ENCODE peak calls at places on chromosome 3, in four cellular contexts. F, S, U and Z are unnamed samples. For H3K4me1, the result is how much of the 10 kb centered on the place peaks cover.

GRCh38 chr3:149179225-149179624 is 42.4 kb downstream of the CP start:
- DNase-seq in F (no peak), U (peak), S (peak), Z (no peak)

GRCh38 chr3:114011059-114011797 is 45.1 kb downstream of the CCDC191 start:
- DNase-seq in U (no peak), F (no peak), S (no peak), Z (no peak)

GRCh38 chr3:53765753-53766152 is 80.5 kb downstream of the CHDH start:
- DNase-seq in F (no peak), U (no peak), S (no peak), Z (no peak)

GRCh38 chr3:129016725-129017530 is 15.8 kb downstream of the EFCC1 start:
- DNase-seq in U (no peak), S (peak), F (no peak), Z (no peak)

GRCh38 chr3:101725192-101725889 is 927 bp downstream of the CEP97 start:
- DNase-seq in U (peak), F (no peak), S (peak), Z (peak)

GRCh38 chr3:73415118-73415517 is 209.6 kb downstream of the PDZRN3 start:
- DNase-seq in U (no peak), F (no peak), S (no peak), Z (no peak)

GRCh38 chr3:14156843-14157561 is 21.4 kb downstream of the XPC start:
- DNase-seq in S (no peak), F (no peak), U (no peak), Z (no peak)

GRCh38 chr3:134311265-134311664 is 60.6 kb upstream of the RYK start:
- DNase-seq in S (peak), F (no peak), U (no peak), Z (no peak)

GRCh38 chr3:42014949-42015533 is 53.1 kb upstream of the ULK4 start:
- DNase-seq in U (peak), S (no peak), F (no peak), Z (no peak)

GRCh38 chr3:50224639-50225038 is 11.4 kb upstream of the GNAI2 start:
- DNase-seq in U (no peak), S (no peak), F (no peak), Z (no peak)

GRCh38 chr3:117844676-117845075 is 1135.1 kb downstream of the TUSC7 start:
- DNase-seq in U (no peak), S (peak), F (no peak), Z (no peak)

GRCh38 chr3:140092883-140093536 is 158.0 kb downstream of the CLSTN2 start:
- DNase-seq in F (no peak), U (no peak), S (no peak), Z (no peak)

GRCh38 chr3:114745322-114746240 is 401.5 kb downstream of the ZBTB20 start:
- DNase-seq in F (peak), U (no peak), S (peak), Z (peak)

GRCh38 chr3:13296662-13297061 is 123.5 kb downstream of the NUP210 start:
- DNase-seq in S (no peak), U (no peak), F (no peak), Z (no peak)

GRCh38 chr3:185539934-185540333 is 12.5 kb downstream of the LIPH start:
- DNase-seq in F (no peak), U (no peak), S (no peak), Z (no peak)

GRCh38 chr3:176514297-176514696 is 683.0 kb downstream of the TBL1XR1 start:
- DNase-seq in U (peak), S (peak), F (peak), Z (peak)

GRCh38 chr3:115784739-115785571 is 161.6 kb downstream of the GAP43 start:
- DNase-seq in S (peak), U (peak), F (no peak), Z (no peak)

GRCh38 chr3:18376682-18377081 is 48.5 kb downstream of the SATB1 start:
- DNase-seq in F (no peak), S (no peak), U (no peak), Z (no peak)

GRCh38 chr3:101011086-101011485 is 17.9 kb upstream of the ABI3BP start:
- DNase-seq in S (no peak), F (no peak), U (no peak), Z (no peak)

GRCh38 chr3:33364531-33365128 is 75.6 kb downstream of the UBP1 start:
- DNase-seq in U (no peak), S (peak), F (no peak), Z (no peak)

GRCh38 chr3:133962879-133963278 is 66.8 kb downstream of the SLCO2A1 start:
- DNase-seq in F (no peak), U (no peak), S (peak), Z (peak)

GRCh38 chr3:14374444-14374883 is 27.9 kb upstream of the SLC6A6 start:
- DNase-seq in U (no peak), S (no peak), F (no peak), Z (peak)

GRCh38 chr3:149603126-149604074 is 54.4 kb downstream of the WWTR1 start:
- DNase-seq in F (no peak), U (no peak), S (peak), Z (no peak)

GRCh38 chr3:80391573-80391972 is 623.8 kb upstream of the ROBO1 start:
- DNase-seq in S (no peak), U (no peak), F (no peak), Z (no peak)

GRCh38 chr3:134419214-134419965 is 45.1 kb upstream of the AMOTL2 start:
- DNase-seq in U (no peak), F (no peak), S (no peak), Z (no peak)

DNA sequence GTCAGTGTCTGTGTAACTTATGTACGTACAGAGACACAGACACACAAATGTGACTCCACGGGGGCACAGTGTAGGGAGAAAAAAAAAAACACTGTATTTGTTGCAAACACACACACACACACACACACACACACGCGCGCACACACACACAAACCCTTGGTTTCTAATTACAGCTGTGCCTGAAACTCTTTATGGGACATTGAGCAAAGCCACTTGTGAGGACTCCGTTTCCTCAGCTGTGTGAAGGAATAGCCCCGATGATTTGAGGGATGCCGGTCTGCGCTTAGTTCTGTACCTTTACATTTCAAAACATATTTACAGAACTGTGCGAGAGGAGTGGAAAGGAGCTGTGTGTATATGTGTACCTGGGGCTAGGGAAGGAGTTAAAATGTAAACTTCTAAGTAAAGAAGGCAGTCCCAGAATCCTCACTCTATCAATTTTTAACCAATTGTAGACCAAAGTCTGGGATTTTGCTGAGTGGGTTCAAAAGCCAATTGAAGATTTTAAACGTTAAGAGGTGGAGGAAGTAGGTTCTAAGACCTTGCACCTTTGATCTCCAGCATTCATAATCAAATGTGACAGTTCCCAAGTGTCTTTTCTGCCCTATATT is 5.3 kb upstream of the BCL6 start:
- DNase-seq in S (peak), U (no peak), F (no peak), Z (peak)
- H3K4me3 ChIP-seq in S (peak), U (no peak), F (peak), Z (peak)

GRCh38 chr3:123071146-123071545 is 4.3 kb downstream of the PDIA5 start:
- DNase-seq in S (peak), F (no peak), U (no peak), Z (no peak)

GRCh38 chr3:123072152-123072551 is 5.3 kb downstream of the PDIA5 start:
- DNase-seq in F (no peak), U (peak), S (no peak), Z (no peak)

GRCh38 chr3:123069021-123069381 is 2.2 kb downstream of the PDIA5 start:
- DNase-seq in S (no peak), F (no peak), U (no peak), Z (no peak)

GRCh38 chr3:123071581-123071980 is 4.8 kb downstream of the PDIA5 start:
- DNase-seq in S (no peak), U (no peak), F (no peak), Z (no peak)

DNA sequence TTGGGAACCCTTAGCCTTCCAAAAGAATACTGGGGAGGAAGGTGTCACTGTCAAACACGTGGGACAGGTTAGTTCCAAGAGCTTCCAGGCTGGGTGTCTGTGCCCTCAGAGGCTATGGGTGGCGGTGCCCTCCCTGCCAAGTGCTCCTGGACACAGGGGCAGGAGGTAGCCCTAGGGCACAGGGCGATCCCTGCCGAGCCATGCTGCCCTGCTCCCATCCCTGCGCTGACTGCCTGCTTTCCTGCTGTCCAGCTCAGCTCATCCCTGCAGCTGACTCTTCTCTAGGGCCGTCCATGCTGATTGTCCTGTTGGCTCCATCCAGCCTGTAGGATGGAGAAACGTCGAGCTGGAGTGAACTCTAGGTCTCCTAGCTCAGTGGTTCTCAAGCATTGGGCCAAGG is 3.6 kb downstream of the PDIA5 start:
- DNase-seq in U (no peak), F (no peak), S (no peak), Z (no peak)
- H3K4me1 ChIP-seq in U (under half), F (half or more), S (under half), Z (under half)

GRCh38 chr3:195788711-195789581 is 22.8 kb downstream of the MUC4 start:
- DNase-seq in S (no peak), U (no peak), F (no peak), Z (no peak)
- H3K4me3 ChIP-seq in S (no peak), U (no peak), F (no peak), Z (no peak)

GRCh38 chr3:45858809-45859543 is 17.1 kb upstream of the LZTFL1 start:
- DNase-seq in S (no peak), U (no peak), F (no peak), Z (no peak)

GRCh38 chr3:45861043-45861846 is 19.3 kb upstream of the LZTFL1 start:
- DNase-seq in F (no peak), S (no peak), U (no peak), Z (peak)

GRCh38 chr3:45865568-45865955 is 20.8 kb upstream of the CCR9 start:
- DNase-seq in S (no peak), U (no peak), F (no peak), Z (no peak)

GRCh38 chr3:45864760-45865567 is 21.4 kb upstream of the CCR9 start:
- DNase-seq in F (no peak), S (no peak), U (no peak), Z (no peak)

DNA sequence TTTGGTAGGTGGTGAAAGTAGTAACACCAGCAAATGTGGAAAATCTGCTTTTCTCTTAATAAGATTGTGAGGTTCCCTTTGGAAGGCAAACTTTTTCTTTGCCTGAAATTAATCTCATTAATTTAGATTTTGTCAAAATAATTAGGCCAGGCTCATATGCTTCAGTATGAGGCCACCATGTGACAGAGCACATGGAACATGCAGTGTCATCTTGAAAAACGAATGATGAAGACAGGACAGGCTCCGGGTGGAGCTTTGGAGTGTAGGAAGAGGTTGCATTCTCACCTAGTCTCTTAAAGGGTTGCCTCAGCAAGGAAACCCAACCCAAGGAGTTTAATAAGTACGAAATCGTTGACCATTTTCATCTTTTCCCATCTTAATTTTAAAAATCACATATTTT is 18.6 kb upstream of the LZTFL1 start:
- DNase-seq in S (no peak), F (no peak), U (no peak), Z (no peak)
- H3K4me1 ChIP-seq in S (under half), F (under half), U (under half), Z (under half)

GRCh38 chr3:48477959-48478480 is 26.0 kb downstream of the SHISA5 start:
- DNase-seq in F (no peak), S (no peak), U (no peak), Z (no peak)
- H3K4me3 ChIP-seq in F (no peak), S (no peak), U (no peak), Z (no peak)

DNA sequence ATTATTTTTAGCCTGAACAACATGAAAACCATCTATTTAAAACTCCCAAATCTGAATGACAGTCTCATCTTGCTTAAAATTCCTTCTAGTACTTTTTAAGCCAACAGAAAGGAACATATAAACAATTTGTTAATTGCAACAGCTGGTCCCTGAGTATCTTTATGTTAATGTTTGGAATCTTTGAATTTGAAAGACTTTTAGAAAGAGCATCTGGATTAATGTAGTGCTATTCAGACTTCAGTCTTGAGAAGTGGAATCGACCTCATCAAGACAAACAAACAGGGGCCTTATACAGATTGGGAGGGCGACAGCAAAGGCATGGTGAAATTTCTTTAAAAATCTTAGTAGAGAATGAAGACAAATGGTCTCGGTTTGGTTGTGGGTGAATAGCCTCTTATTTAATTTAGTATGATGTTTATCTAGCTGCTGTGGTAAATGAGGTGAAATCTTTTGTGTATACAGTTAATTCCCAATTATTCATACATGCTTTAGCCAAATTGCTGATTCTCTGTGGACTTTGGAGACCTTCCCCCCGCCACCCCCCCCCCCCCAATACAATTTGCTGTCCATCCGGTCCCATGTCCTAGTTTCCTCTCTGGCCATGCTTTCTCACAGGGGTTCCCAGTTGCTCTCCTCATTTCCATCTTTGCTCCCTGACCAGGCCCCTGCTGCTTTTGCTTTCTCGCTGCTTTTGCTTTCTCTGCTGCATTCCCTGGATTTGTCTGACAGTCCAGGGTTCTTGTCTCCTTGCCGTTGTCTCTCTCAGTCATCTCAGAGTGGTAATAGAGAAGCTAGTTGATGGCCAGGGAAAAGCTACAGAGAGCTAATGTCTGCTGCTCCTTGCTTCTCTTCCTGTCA is 135.2 kb downstream of the FNDC3B start:
- DNase-seq in F (no peak), U (no peak), S (peak), Z (no peak)
- H3K4me1 ChIP-seq in F (under half), U (under half), S (under half), Z (under half)

DNA sequence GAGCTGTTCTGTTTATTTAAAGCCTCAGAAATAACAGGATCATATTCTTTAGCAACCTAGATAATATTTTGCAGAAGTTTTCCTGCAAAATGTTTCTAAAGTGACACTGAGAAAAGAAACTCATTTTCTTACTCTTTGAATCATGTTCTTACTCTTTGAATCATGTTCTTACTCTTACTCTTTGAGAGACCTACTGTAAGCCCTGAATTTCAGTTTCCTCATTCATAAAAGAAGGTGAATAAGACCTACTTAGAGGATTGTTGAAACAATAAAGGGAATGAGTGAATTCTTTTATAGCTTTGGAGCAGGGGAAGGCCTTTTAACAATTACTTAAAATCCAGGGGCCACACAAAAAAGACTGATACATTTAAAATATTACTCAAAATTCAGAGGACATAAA is 221.7 kb upstream of the CMC1 start:
- DNase-seq in F (no peak), S (no peak), U (no peak), Z (no peak)
- H3K4me3 ChIP-seq in F (no peak), S (no peak), U (no peak), Z (no peak)

DNA sequence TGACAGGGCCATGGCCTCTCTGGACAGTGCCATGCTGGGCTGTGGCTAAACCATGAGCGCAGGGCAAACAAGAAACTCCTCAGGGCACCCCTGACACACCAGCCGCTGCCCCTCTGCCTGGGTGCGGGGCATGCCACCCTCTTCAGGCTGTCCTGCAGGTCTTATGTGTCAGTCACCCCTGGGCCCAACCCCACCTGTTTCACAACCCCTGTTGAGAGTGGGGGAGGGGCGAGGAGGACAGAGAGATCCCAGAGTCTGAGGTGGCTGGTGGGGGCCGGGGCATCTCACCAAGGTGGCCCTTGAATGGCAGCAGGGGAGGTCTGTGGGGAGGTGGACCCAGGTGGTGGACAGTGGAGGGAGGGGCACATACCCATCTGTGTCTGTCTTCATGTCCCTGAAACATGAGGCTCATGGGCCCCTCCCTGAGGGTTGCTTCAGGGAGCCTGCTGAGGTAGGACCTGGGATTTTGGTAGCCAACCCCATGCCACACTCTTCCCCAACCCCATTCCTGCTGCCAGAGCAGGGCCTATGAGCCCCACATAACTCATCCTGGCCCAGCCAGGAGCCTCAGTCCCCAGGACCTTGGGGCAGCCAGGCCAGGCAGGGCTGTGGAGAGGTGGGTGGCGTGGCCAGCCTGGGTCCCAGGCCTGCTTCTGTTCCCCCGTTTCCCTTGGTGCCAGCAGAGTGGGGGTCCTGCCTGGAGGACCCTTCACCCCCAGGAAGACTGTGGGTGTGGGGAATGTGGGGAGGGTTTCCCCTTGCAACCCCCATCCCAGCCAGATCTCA is 1.7 kb upstream of the STAB1 start:
- DNase-seq in F (no peak), U (no peak), S (no peak), Z (peak)
- H3K4me1 ChIP-seq in F (under half), U (half or more), S (under half), Z (under half)

GRCh38 chr3:127607675-127608361 is 9.6 kb downstream of the MCM2 start:
- DNase-seq in F (no peak), U (no peak), S (no peak), Z (no peak)
- H3K4me3 ChIP-seq in F (no peak), U (no peak), S (no peak), Z (no peak)